ENCODE peak calls at places on chromosomes 5 and 9, in seven cellular contexts. F is endothelial cell; Z is amniotic epithelial cell; A is stimulated activated CD8-positive, alpha-beta memory T cell treated with anti-CD3 and anti-CD28 coated beads, Interleukin-7, amount 100 ng/mL, for 4 hours; Y is activated CD4-positive, alpha-beta T cell treated with anti-CD3 and anti-CD28 coated beads, Interleukin-2, amount 50 U/mL, for 1 hour; M is aorta; O is Panc1. K is an unnamed sample.

GRCh38 chr5:68398146-68398812 is 182.7 kb downstream of the PIK3R1 start:
- DNase-seq in Z (no peak), A (no peak), O (no peak), Y (no peak), M (no peak), F (no peak), K (no peak)

GRCh38 chr5:143001764-143002351 is 231.7 kb downstream of the ARHGAP26 start:
- DNase-seq in Y (no peak), M (no peak), A (no peak), O (no peak), Z (peak; percentile 53), F (no peak), K (no peak)

GRCh38 chr5:178788381-178789085 is 58.1 kb upstream of the ZNF354A start:
- DNase-seq in F (no peak), Z (no peak), M (peak; percentile 38), A (no peak), O (no peak), Y (no peak), K (no peak)

GRCh38 chr9:21392270-21392669 is 7.1 kb upstream of the IFNA2 start:
- DNase-seq in O (no peak), F (peak; percentile 22), M (no peak), Y (no peak), Z (peak; percentile 31), A (no peak), K (no peak)

GRCh38 chr9:5388026-5388806 is 48.5 kb upstream of the RLN1 start:
- DNase-seq in Y (no peak), Z (peak; percentile 83), F (no peak), A (no peak), O (no peak), M (no peak), K (no peak)

GRCh38 chr9:100448266-100448665 is 21.3 kb downstream of the MSANTD3 start:
- DNase-seq in Y (no peak), F (no peak), A (no peak), Z (no peak), O (no peak), M (no peak), K (no peak)

GRCh38 chr5:120463026-120463770 is 902 bp upstream of the PRR16 start:
- DNase-seq in Z (no peak), A (no peak), Y (no peak), O (no peak), F (no peak), M (no peak), K (no peak)

GRCh38 chr9:111661150-111661801 is at the start of gene GNG10:
- DNase-seq in O (no peak), F (peak; percentile 70), M (peak; percentile 87), Z (peak; percentile 44), Y (peak; percentile 66), A (peak; percentile 67), K (peak; percentile 81)

GRCh38 chr9:33354651-33355211 is 47.6 kb downstream of the AQP7 start:
- DNase-seq in M (no peak), F (no peak), O (no peak), Z (peak; percentile 99), Y (no peak), A (no peak), K (no peak)

GRCh38 chr5:163574477-163575440 is 69.3 kb downstream of the MAT2B start:
- DNase-seq in M (no peak), F (no peak), Z (no peak), Y (no peak), A (no peak), O (no peak), K (no peak)

GRCh38 chr5:175654346-175654745 is 3.5 kb upstream of the HRH2 start:
- DNase-seq in Y (no peak), Z (no peak), O (no peak), A (no peak), F (no peak), M (no peak), K (no peak)

GRCh38 chr5:82815871-82816270 is 261.3 kb downstream of the TMEM167A start:
- DNase-seq in F (no peak), Y (no peak), Z (peak; percentile 24), A (no peak), O (no peak), M (no peak), K (no peak)

GRCh38 chr5:157998021-157998504 is 139.1 kb upstream of the CLINT1 start:
- DNase-seq in Y (no peak), A (no peak), M (no peak), F (no peak), Z (peak; percentile 60), O (no peak), K (no peak)

GRCh38 chr9:19375536-19375935 is 4.5 kb downstream of the RPS6 start:
- DNase-seq in Y (no peak), F (no peak), O (no peak), M (no peak), Z (no peak), A (no peak), K (no peak)

GRCh38 chr9:128762664-128763449 is 8.9 kb downstream of the ZER1 start:
- DNase-seq in Z (peak; percentile 5), M (no peak), A (no peak), F (no peak), O (no peak), Y (no peak), K (no peak)

GRCh38 chr5:158051036-158051435 is 192.1 kb upstream of the CLINT1 start:
- DNase-seq in M (no peak), Z (no peak), A (no peak), O (no peak), F (no peak), Y (no peak), K (no peak)

GRCh38 chr9:135039266-135039870 is 48.1 kb upstream of the OLFM1 start:
- DNase-seq in F (no peak), M (peak; percentile 50), A (no peak), Z (no peak), Y (no peak), O (no peak), K (no peak)

GRCh38 chr5:107359033-107359915 is 311.5 kb downstream of the EFNA5 start:
- DNase-seq in A (no peak), Z (peak; percentile 80), M (no peak), F (no peak), Y (no peak), O (no peak), K (no peak)

GRCh38 chr9:79353856-79354520 is 217.8 kb upstream of the TLE4 start:
- DNase-seq in O (no peak), A (no peak), Y (no peak), Z (peak; percentile 71), F (no peak), M (no peak), K (no peak)

GRCh38 chr9:89359636-89360315 is 41.5 kb downstream of the SECISBP2 start:
- DNase-seq in Y (no peak), O (no peak), A (no peak), F (no peak), M (peak; percentile 58), Z (no peak), K (no peak)

GRCh38 chr5:172713113-172713808 is 57.7 kb downstream of the DUSP1 start:
- DNase-seq in Z (no peak), A (peak; percentile 43), F (peak; percentile 79), M (peak; percentile 94), Y (peak; percentile 73), O (no peak), K (peak; percentile 77)

GRCh38 chr9:115018547-115019435 is 88.4 kb upstream of the TNFSF8 start:
- DNase-seq in F (no peak), O (no peak), Y (no peak), A (no peak), Z (peak; percentile 94), M (no peak), K (no peak)

K was measured in Right ventricle myocardium superior.